ENCODE peak calls at places on chromosomes 6 and 20, in nine cellular contexts. G is germinal center; J is NCI-H345; D is ureter; T is NCI-H1092 treated with DMSO at 0.1 percent for 48 hours; O is hippocampal formation; L is heart right ventricle; Y is effector memory CD4-positive, alpha-beta T cell; E is foreskin melanocyte. P is an unnamed sample.

GRCh38 chr20:35743693-35744491 is 1.8 kb upstream of the RBM39 start:
- DNase-seq in G (no peak), J (no peak), D (no peak), T (no peak), O (no peak), L (no peak), Y (no peak), E (no peak), P (no peak)

GRCh38 chr6:169854083-169854725 is 102.8 kb downstream of the ERMARD start:
- DNase-seq in G (no peak), J (no peak), D (no peak), T (no peak), O (no peak), L (no peak), Y (no peak), E (no peak), P (no peak)

GRCh38 chr6:146901940-146902816 is 302.0 kb upstream of the STXBP5 start:
- DNase-seq in G (no peak), J (no peak), D (no peak), T (no peak), O (no peak), L (no peak), Y (no peak), E (no peak), P (no peak)

GRCh38 chr6:125519367-125519766 is 217.6 kb upstream of the HDDC2 start:
- DNase-seq in G (no peak), J (peak; percentile 56), D (no peak), T (peak; percentile 1), O (no peak), L (no peak), Y (no peak), E (peak; percentile 84), P (no peak)

GRCh38 chr6:113205563-113205962 is 651.6 kb upstream of the MARCKS start:
- DNase-seq in G (no peak), J (no peak), D (no peak), T (no peak), O (no peak), L (no peak), Y (no peak), E (no peak), P (no peak)

GRCh38 chr6:15148356-15149058 is 97.4 kb upstream of the JARID2 start:
- DNase-seq in G (no peak), J (no peak), D (peak; percentile 43), T (no peak), O (no peak), L (no peak), Y (no peak), E (no peak), P (no peak)

GRCh38 chr20:62219992-62220665 is at the start of gene HRH3:
- DNase-seq in G (peak; percentile 80), J (peak; percentile 80), D (no peak), T (peak; percentile 34), O (peak; percentile 19), L (no peak), Y (peak; percentile 8), E (no peak), P (peak; percentile 74)

GRCh38 chr6:24890471-24890870 is 45.3 kb downstream of the RIPOR2 start:
- DNase-seq in G (no peak), J (no peak), D (no peak), T (no peak), O (no peak), L (no peak), Y (no peak), E (no peak), P (no peak)

GRCh38 chr20:64053841-64054661 is 4.6 kb upstream of the SOX18 start:
- DNase-seq in G (no peak), J (no peak), D (no peak), T (no peak), O (no peak), L (peak; percentile 90), Y (no peak), E (no peak), P (no peak)